ENCODE peak calls at places on chromosomes 4 and X, in nine cellular contexts. W is uterus, Q is AG09309, B is hepatocyte, X is nephron progenitor cell, P is upper lobe of left lung, A is fibroblast of the aortic adventitia, T is fibroblast of lung, S is glutamatergic neuron. D is an unnamed sample.
A peak's percentile ranks its signal among the peaks of the same experiment; 100 is the strongest.

GRCh38 chrX:88560673-88561330 is 186.2 kb upstream of the CPXCR1 start:
- DNase-seq in X (no peak), Q (no peak), W (no peak), B (peak; percentile 35), T (no peak), P (no peak), A (no peak), S (no peak), D (no peak)

GRCh38 chrX:116031331-116031730 is 139.2 kb upstream of the AGTR2 start:
- DNase-seq in Q (no peak), B (no peak), W (no peak), X (no peak), P (no peak), T (no peak), S (no peak), A (no peak), D (no peak)

GRCh38 chr4:90181644-90182043 is 54.5 kb downstream of the CCSER1 start:
- DNase-seq in A (no peak), W (no peak), X (no peak), S (no peak), P (no peak), B (peak; percentile 44), T (no peak), Q (no peak), D (no peak)

GRCh38 chr4:73487233-73487632 is 5.7 kb downstream of the AFM start:
- DNase-seq in B (no peak), X (no peak), A (no peak), W (no peak), S (no peak), P (no peak), T (no peak), Q (no peak), D (no peak)

GRCh38 chr4:140743194-140743931 is 12.8 kb downstream of the TBC1D9 start:
- DNase-seq in X (no peak), W (no peak), T (no peak), S (no peak), A (no peak), Q (no peak), P (no peak), B (peak; percentile 41), D (no peak)

GRCh38 chr4:183691897-183692296 is 32.8 kb downstream of the TRAPPC11 start:
- DNase-seq in Q (no peak), B (no peak), T (no peak), S (no peak), W (no peak), X (no peak), P (no peak), A (no peak), D (no peak)

GRCh38 chr4:154439224-154439623 is 52.4 kb downstream of the DCHS2 start:
- DNase-seq in S (no peak), T (peak; percentile 2), B (no peak), X (no peak), A (no peak), Q (no peak), W (no peak), P (no peak), D (no peak)

GRCh38 chr4:140188975-140189374 is 35.0 kb upstream of the MAML3 start:
- DNase-seq in W (peak; percentile 55), Q (peak; percentile 43), P (no peak), B (peak; percentile 16), A (peak; percentile 96), S (no peak), T (peak; percentile 86), X (no peak), D (no peak)

GRCh38 chrX:39900788-39901170 is 197.0 kb downstream of the BCOR start:
- DNase-seq in A (no peak), X (peak; percentile 31), B (no peak), Q (no peak), T (no peak), W (no peak), S (peak; percentile 48), P (no peak), D (no peak)

GRCh38 chr4:73741140-73741749 is 876 bp downstream of the CXCL8 start:
- DNase-seq in S (no peak), Q (no peak), W (no peak), T (no peak), P (no peak), B (no peak), A (no peak), X (no peak), D (no peak)

GRCh38 chrX:3550160-3550765 is 163.2 kb downstream of the PRKX start:
- DNase-seq in W (no peak), P (no peak), X (no peak), S (no peak), T (peak; percentile 1), Q (no peak), A (peak; percentile 21), B (peak; percentile 17), D (no peak)

GRCh38 chrX:22950278-22951266 is 49.2 kb upstream of the DDX53 start:
- DNase-seq in P (no peak), B (peak; percentile 65), W (no peak), S (no peak), X (no peak), A (peak; percentile 91), T (peak; percentile 90), Q (peak; percentile 18), D (no peak)

GRCh38 chrX:105876658-105877057 is 54.3 kb downstream of the NRK start:
- DNase-seq in S (no peak), A (no peak), Q (no peak), W (no peak), X (no peak), T (peak; percentile 14), P (no peak), B (peak; percentile 12), D (no peak)

GRCh38 chr4:6591305-6591704 is 16.3 kb downstream of the MAN2B2 start:
- DNase-seq in W (no peak), T (no peak), Q (no peak), B (no peak), X (no peak), A (no peak), P (no peak), S (peak; percentile 83), D (no peak)

GRCh38 chr4:185535818-185536729 is 767 bp upstream of the PDLIM3 start:
- DNase-seq in P (no peak), X (no peak), B (no peak), T (no peak), W (peak; percentile 57), S (peak; percentile 28), A (no peak), Q (no peak), D (no peak)
- TF ChIP-seq CTCF in P (no peak), X (no peak), B (no peak), T (no peak), W (no peak), S (no peak), A (no peak), Q (no peak), D (no peak)

GRCh38 chr4:118280501-118281218 is 72.1 kb downstream of the PRSS12 start:
- DNase-seq in B (peak; percentile 77), A (peak; percentile 87), S (peak; percentile 57), Q (peak; percentile 52), P (no peak), W (no peak), X (peak; percentile 44), T (peak; percentile 85), D (no peak)

GRCh38 chr4:118279920-118280432 is 72.8 kb downstream of the PRSS12 start:
- DNase-seq in X (no peak), Q (no peak), S (no peak), W (no peak), A (peak; percentile 20), B (no peak), T (peak; percentile 23), P (no peak), D (no peak)

GRCh38 chr4:118279328-118279727 is 73.5 kb downstream of the PRSS12 start:
- DNase-seq in B (no peak), X (no peak), A (peak; percentile 22), P (no peak), W (no peak), S (no peak), T (no peak), Q (no peak), D (no peak)

GRCh38 chr4:118277243-118277642 is 75.6 kb downstream of the PRSS12 start:
- DNase-seq in Q (no peak), X (no peak), S (no peak), W (no peak), P (no peak), A (no peak), T (no peak), B (no peak), D (no peak)

DNA sequence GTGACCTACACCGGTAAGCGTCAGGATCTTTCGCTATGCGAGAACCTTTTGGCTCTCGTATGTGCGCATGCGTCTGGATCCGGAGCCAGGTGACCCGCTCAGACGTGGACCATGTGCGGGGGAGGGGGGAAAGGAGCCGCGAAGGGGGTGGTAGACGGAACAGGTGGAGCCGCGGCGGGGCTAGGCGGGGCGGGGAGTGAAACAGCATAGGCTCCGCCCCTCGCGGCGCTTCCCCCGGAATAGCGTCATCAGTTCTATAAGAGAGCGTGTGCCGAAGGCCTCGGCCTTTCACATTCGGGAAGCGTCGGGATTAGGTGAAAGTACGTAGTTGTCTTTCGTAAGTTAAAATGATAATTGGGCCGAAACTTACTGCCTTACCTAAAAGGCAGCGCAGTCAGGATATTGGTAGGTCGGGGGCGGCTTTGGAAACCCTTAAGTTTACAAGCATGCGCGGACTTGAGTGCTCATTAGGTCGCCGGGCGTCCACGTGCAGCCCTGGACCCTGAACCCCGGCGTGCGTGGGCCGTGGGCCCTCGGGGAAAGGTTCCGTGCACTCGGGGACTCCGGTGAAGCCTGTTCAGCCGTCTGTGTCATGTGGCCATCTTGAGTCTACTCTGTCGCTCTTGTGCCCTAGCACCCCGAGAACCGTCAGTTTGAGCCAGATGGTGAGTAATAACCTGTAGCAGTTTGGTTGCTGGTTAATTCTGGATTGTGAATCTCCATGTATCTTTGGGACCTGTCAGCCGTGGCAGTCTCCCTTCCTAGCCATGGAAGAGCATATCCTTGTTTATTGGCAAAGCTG is 74.1 kb downstream of the PRSS12 start:
- DNase-seq in S (peak; percentile 94), P (peak; percentile 96), W (peak; percentile 90), B (peak; percentile 99), T (peak; percentile 93), Q (peak; percentile 46), X (peak; percentile 90), A (peak; percentile 91), D (peak; percentile 98)
- TF ChIP-seq CTCF in S (no peak), P (no peak), W (no peak), B (no peak), T (no peak), Q (no peak), X (no peak), A (no peak), D (no peak)

GRCh38 chr4:78784255-78784654 is 8.1 kb downstream of the BMP2K start:
- DNase-seq in X (no peak), Q (peak; percentile 66), S (no peak), B (no peak), W (no peak), P (no peak), T (peak; percentile 81), A (peak; percentile 65), D (no peak)
- TF ChIP-seq CTCF in X (no peak), Q (no peak), S (no peak), B (no peak), W (no peak), P (no peak), T (no peak), A (no peak), D (no peak)

DNA sequence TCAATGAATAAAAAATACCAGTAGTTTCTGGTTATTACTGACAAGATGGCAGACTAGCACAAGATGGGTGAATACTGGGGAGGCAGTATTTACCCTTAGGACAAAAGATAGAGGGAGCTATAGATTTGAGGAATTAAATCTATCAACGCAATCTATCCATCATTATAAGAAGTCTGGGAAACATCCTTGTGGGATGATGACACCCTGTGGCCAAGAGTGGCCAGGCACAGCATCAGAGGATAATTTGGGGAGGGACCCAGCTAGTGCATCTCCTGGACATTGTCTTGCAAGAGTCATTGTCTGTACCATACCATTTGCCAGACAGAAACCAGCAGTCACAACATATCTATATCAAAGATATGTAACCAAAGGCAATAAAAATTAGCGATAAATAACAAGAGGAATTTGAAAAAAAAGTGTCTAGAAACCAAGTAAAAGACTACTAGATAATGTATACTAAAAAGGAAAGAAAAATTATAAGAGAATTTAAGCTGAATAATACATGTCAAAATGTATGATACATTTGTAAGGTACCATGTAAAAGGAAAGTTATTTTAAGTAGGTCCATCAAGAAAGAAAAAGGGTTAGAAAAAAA is 22.9 kb downstream of the KCTD8 start:
- DNase-seq in Q (no peak), P (no peak), B (peak; percentile 29), T (peak; percentile 4), A (peak; percentile 1), X (peak; percentile 33), W (no peak), S (peak; percentile 69), D (no peak)
- TF ChIP-seq CTCF in Q (no peak), P (no peak), B (peak; percentile 59), T (no peak), A (peak; percentile 36), X (peak; percentile 53), W (no peak), S (peak; percentile 66), D (peak; percentile 46)